ENCODE peak calls at places on chromosomes 11 and 22, in four cellular contexts. One of them, this sample, is unnamed.
A peak's percentile ranks its signal among the peaks of the same experiment; 100 is the strongest.

GRCh38 chr11:121451982-121452608 is at the start of gene SORL1:
- DNase-seq in brain pericyte: no peak
- DNase-seq in left ventricle myocardium superior: peak; percentile 87
- DNase-seq in ecto neural progenitor cell: peak; percentile 86
- DNase-seq in this sample: peak; percentile 11

GRCh38 chr11:45182902-45183301 is 36.5 kb downstream of the PRDM11 start:
- DNase-seq in brain pericyte: no peak
- DNase-seq in left ventricle myocardium superior: no peak
- DNase-seq in ecto neural progenitor cell: no peak
- DNase-seq in this sample: peak; percentile 41

GRCh38 chr11:20193307-20193706 is 33.0 kb upstream of the DBX1 start:
- DNase-seq in brain pericyte: no peak
- DNase-seq in left ventricle myocardium superior: no peak
- DNase-seq in ecto neural progenitor cell: no peak
- DNase-seq in this sample: no peak

GRCh38 chr11:93081694-93082093 is 112.2 kb downstream of the MTNR1B start:
- DNase-seq in brain pericyte: no peak
- DNase-seq in left ventricle myocardium superior: no peak
- DNase-seq in ecto neural progenitor cell: no peak
- DNase-seq in this sample: no peak

GRCh38 chr11:89201138-89201537 is 23.5 kb downstream of the TYR start:
- DNase-seq in brain pericyte: no peak
- DNase-seq in left ventricle myocardium superior: no peak
- DNase-seq in ecto neural progenitor cell: no peak
- DNase-seq in this sample: no peak

GRCh38 chr11:71197096-71197495 is 55.3 kb downstream of the SHANK2 start:
- DNase-seq in brain pericyte: no peak
- DNase-seq in left ventricle myocardium superior: no peak
- DNase-seq in ecto neural progenitor cell: no peak
- DNase-seq in this sample: no peak

GRCh38 chr11:101840720-101841119 is 74.1 kb upstream of the CEP126 start:
- DNase-seq in brain pericyte: no peak
- DNase-seq in left ventricle myocardium superior: no peak
- DNase-seq in ecto neural progenitor cell: no peak
- DNase-seq in this sample: peak; percentile 6

GRCh38 chr11:12202911-12203310 is 92.5 kb downstream of the MICAL2 start:
- DNase-seq in brain pericyte: no peak
- DNase-seq in left ventricle myocardium superior: no peak
- DNase-seq in ecto neural progenitor cell: no peak
- DNase-seq in this sample: no peak

GRCh38 chr22:44338183-44338812 is 25.5 kb upstream of the SHISAL1 start:
- DNase-seq in brain pericyte: no peak
- DNase-seq in left ventricle myocardium superior: peak; percentile 56
- DNase-seq in ecto neural progenitor cell: no peak
- DNase-seq in this sample: no peak

GRCh38 chr11:112665291-112665690 is 295.9 kb upstream of the NCAM1 start:
- DNase-seq in brain pericyte: no peak
- DNase-seq in left ventricle myocardium superior: no peak
- DNase-seq in ecto neural progenitor cell: no peak
- DNase-seq in this sample: no peak

GRCh38 chr11:86790073-86790727 is 10.1 kb upstream of the PRSS23 start:
- DNase-seq in brain pericyte: no peak
- DNase-seq in left ventricle myocardium superior: no peak
- DNase-seq in ecto neural progenitor cell: no peak
- DNase-seq in this sample: no peak

GRCh38 chr11:12220305-12220704 is 109.9 kb downstream of the MICAL2 start:
- DNase-seq in brain pericyte: no peak
- DNase-seq in left ventricle myocardium superior: peak; percentile 87
- DNase-seq in ecto neural progenitor cell: no peak
- DNase-seq in this sample: no peak

GRCh38 chr22:20580611-20581502 is 73.4 kb downstream of the MED15 start:
- DNase-seq in brain pericyte: no peak
- DNase-seq in left ventricle myocardium superior: no peak
- DNase-seq in ecto neural progenitor cell: no peak
- DNase-seq in this sample: no peak

GRCh38 chr11:1226981-1227550 is 4.2 kb downstream of the MUC5B start:
- DNase-seq in brain pericyte: no peak
- DNase-seq in left ventricle myocardium superior: peak; percentile 27
- DNase-seq in ecto neural progenitor cell: peak; percentile 62
- DNase-seq in this sample: no peak

GRCh38 chr11:102111787-102112653 is 1.8 kb downstream of the YAP1 start:
- DNase-seq in brain pericyte: no peak
- DNase-seq in left ventricle myocardium superior: no peak
- DNase-seq in ecto neural progenitor cell: no peak
- DNase-seq in this sample: peak; percentile 96

GRCh38 chr11:96284401-96284800 is 58.6 kb downstream of the MAML2 start:
- DNase-seq in brain pericyte: no peak
- DNase-seq in left ventricle myocardium superior: no peak
- DNase-seq in ecto neural progenitor cell: no peak
- DNase-seq in this sample: no peak

GRCh38 chr11:11577932-11578331 is 43.9 kb downstream of the GALNT18 start:
- DNase-seq in brain pericyte: no peak
- DNase-seq in left ventricle myocardium superior: no peak
- DNase-seq in ecto neural progenitor cell: peak; percentile 29
- DNase-seq in this sample: no peak

GRCh38 chr22:36587289-36588154 is 58.6 kb upstream of the EIF3D start:
- DNase-seq in brain pericyte: no peak
- DNase-seq in left ventricle myocardium superior: no peak
- DNase-seq in ecto neural progenitor cell: no peak
- DNase-seq in this sample: peak; percentile 25

GRCh38 chr22:23709107-23709506 is 18.3 kb downstream of the RGL4 start:
- DNase-seq in brain pericyte: no peak
- DNase-seq in left ventricle myocardium superior: no peak
- DNase-seq in ecto neural progenitor cell: no peak
- DNase-seq in this sample: no peak

GRCh38 chr22:40932396-40932795 is 18.8 kb upstream of the RBX1 start:
- DNase-seq in brain pericyte: no peak
- DNase-seq in left ventricle myocardium superior: no peak
- DNase-seq in ecto neural progenitor cell: no peak
- DNase-seq in this sample: peak; percentile 16

GRCh38 chr11:44852159-44852707 is 98.5 kb downstream of the TP53I11 start:
- DNase-seq in brain pericyte: no peak
- DNase-seq in left ventricle myocardium superior: no peak
- DNase-seq in ecto neural progenitor cell: no peak
- DNase-seq in this sample: no peak

GRCh38 chr11:90113541-90113940 is 20.9 kb upstream of the NAALAD2 start:
- DNase-seq in brain pericyte: no peak
- DNase-seq in left ventricle myocardium superior: no peak
- DNase-seq in ecto neural progenitor cell: no peak
- DNase-seq in this sample: no peak